ENCODE peak calls at places on chromosomes 16 and 17, in nine cellular contexts. E, D, P, V, B, Z, H, J and Y are unnamed samples.

GRCh38 chr17:42414782-42415409 is 8.2 kb downstream of the CAVIN1 start:
- DNase-seq in P (no peak), H (no peak), Z (peak), E (peak), J (no peak), D (no peak), B (no peak), V (no peak), Y (no peak)

GRCh38 chr16:83530293-83530692 is 277.5 kb upstream of the HSBP1 start:
- DNase-seq in B (no peak), E (no peak), J (no peak), Z (no peak), H (no peak), D (peak), V (no peak), P (no peak), Y (peak)

GRCh38 chr16:27431773-27432599 is 30.0 kb downstream of the IL21R start:
- DNase-seq in P (no peak), J (peak), E (no peak), V (no peak), B (no peak), H (no peak), Z (no peak), D (peak), Y (no peak)

GRCh38 chr17:6786618-6787017 is 10.6 kb downstream of the FBXO39 start:
- DNase-seq in J (no peak), Z (no peak), H (no peak), B (no peak), V (no peak), E (no peak), D (peak), P (no peak), Y (peak)

GRCh38 chr16:68999114-68999513 is 106.3 kb upstream of the HAS3 start:
- DNase-seq in V (no peak), E (no peak), J (no peak), Z (no peak), D (no peak), H (no peak), P (no peak), B (no peak), Y (no peak)

GRCh38 chr17:82120148-82120547 is 22.1 kb upstream of the FASN start:
- DNase-seq in B (no peak), D (peak), P (no peak), V (no peak), J (no peak), H (no peak), Z (no peak), E (no peak), Y (peak)

GRCh38 chr16:24544640-24545039 is 5.3 kb downstream of the RBBP6 start:
- DNase-seq in V (no peak), B (no peak), H (no peak), Z (no peak), D (no peak), P (no peak), E (no peak), J (no peak), Y (peak)

GRCh38 chr17:57002904-57003303 is 25.0 kb downstream of the SCPEP1 start:
- DNase-seq in E (no peak), B (no peak), D (no peak), V (no peak), Z (no peak), P (peak), J (no peak), H (no peak), Y (no peak)

GRCh38 chr17:78923660-78924453 is 1.3 kb downstream of the TIMP2 start:
- DNase-seq in B (peak), H (no peak), P (peak), D (peak), E (peak), V (peak), J (peak), Z (no peak), Y (no peak)

GRCh38 chr16:65828296-65828695 is 538.2 kb upstream of the CDH5 start:
- DNase-seq in P (no peak), Z (no peak), D (no peak), B (no peak), H (no peak), J (no peak), V (no peak), E (no peak), Y (no peak)

GRCh38 chr16:80723091-80723490 is 81.3 kb downstream of the CDYL2 start:
- DNase-seq in P (no peak), D (no peak), J (no peak), B (no peak), Z (no peak), E (no peak), H (no peak), V (no peak), Y (no peak)

GRCh38 chr16:88678224-88678979 is 7.9 kb downstream of the SNAI3 start:
- DNase-seq in H (no peak), Z (no peak), E (no peak), B (no peak), V (no peak), D (no peak), J (no peak), P (no peak), Y (no peak)

GRCh38 chr17:79691931-79692330 is 38.8 kb upstream of the ENPP7 start:
- DNase-seq in V (peak), Z (no peak), H (peak), P (no peak), J (peak), D (peak), E (no peak), B (no peak), Y (no peak)

GRCh38 chr17:7015587-7016020 is 3.2 kb downstream of the RNASEK start:
- DNase-seq in Z (no peak), E (no peak), J (peak), P (no peak), V (no peak), D (no peak), H (no peak), B (no peak), Y (no peak)

GRCh38 chr16:55701442-55702319 is 45.9 kb downstream of the SLC6A2 start:
- DNase-seq in P (peak), J (peak), E (peak), Z (peak), D (peak), B (peak), H (no peak), V (peak), Y (peak)

GRCh38 chr17:19996502-19996901 is 12.7 kb upstream of the SPECC1 start:
- DNase-seq in B (no peak), Z (no peak), E (no peak), P (no peak), D (no peak), J (no peak), V (no peak), H (no peak), Y (no peak)

GRCh38 chr16:35208001-35208935 is 1748.9 kb downstream of the TP53TG3F start:
- DNase-seq in B (peak), E (no peak), J (no peak), P (no peak), V (no peak), D (no peak), H (no peak), Z (no peak), Y (no peak)

GRCh38 chr17:915416-916201 is 64.0 kb downstream of the NXN start:
- DNase-seq in Z (no peak), B (peak), E (no peak), D (no peak), J (no peak), V (peak), H (no peak), P (no peak), Y (peak)

GRCh38 chr16:26806641-26807040 is 260.1 kb upstream of the C16orf82 start:
- DNase-seq in Z (no peak), J (no peak), E (no peak), P (no peak), V (no peak), B (no peak), H (no peak), D (no peak), Y (no peak)

GRCh38 chr17:75031972-75032895 is 14.5 kb downstream of the ATP5PD start:
- DNase-seq in V (peak), E (peak), J (peak), D (peak), H (peak), P (peak), Z (peak), B (peak), Y (peak)

GRCh38 chr16:83995756-83996155 is 27.7 kb downstream of the NECAB2 start:
- DNase-seq in Z (no peak), D (no peak), H (peak), V (no peak), J (no peak), B (peak), P (peak), E (no peak), Y (no peak)

GRCh38 chr17:31226950-31227349 is 70.1 kb downstream of the OMG start:
- DNase-seq in J (no peak), H (no peak), P (no peak), E (no peak), Z (no peak), D (no peak), V (no peak), B (no peak), Y (no peak)

GRCh38 chr16:22262460-22262859 is 34.7 kb upstream of the POLR3E start:
- DNase-seq in D (no peak), Z (no peak), H (no peak), B (no peak), J (no peak), V (no peak), P (no peak), E (no peak), Y (peak)

GRCh38 chr16:66923247-66923851 is 2.0 kb downstream of the RRAD start:
- DNase-seq in Z (no peak), D (no peak), V (no peak), J (peak), E (no peak), B (peak), P (no peak), H (no peak), Y (peak)

GRCh38 chr16:12178251-12178990 is 201.9 kb downstream of the SNX29 start:
- DNase-seq in H (no peak), V (no peak), Z (no peak), J (peak), B (no peak), P (no peak), E (no peak), D (peak), Y (peak)

GRCh38 chr16:68658258-68658973 is 13.3 kb downstream of the CDH3 start:
- DNase-seq in Z (no peak), P (no peak), V (no peak), B (no peak), J (peak), E (no peak), D (peak), H (no peak), Y (peak)